ENCODE peak calls at places on chromosomes 13 and 19, in six cellular contexts. P is Peyer's patch; E is tibial nerve; A is GM23338; K is left lung; H is CD4-positive, CD25-positive, alpha-beta regulatory T cell. C is an unnamed sample. For H3K4me1, the result is how much of the 10 kb centered on the place peaks cover.

GRCh38 chr13:19153782-19154450 is 27.7 kb downstream of the TUBA3C start:
- DNase-seq in K (no peak), E (no peak), A (no peak), P (no peak), H (peak), C (no peak)

GRCh38 chr19:1685046-1685445 is 32.6 kb upstream of the TCF3 start:
- DNase-seq in A (no peak), E (no peak), H (no peak), P (no peak), K (no peak), C (no peak)

GRCh38 chr13:24613128-24613527 is 67.1 kb upstream of the ATP12A start:
- DNase-seq in E (no peak), K (no peak), H (no peak), P (no peak), A (no peak), C (no peak)

GRCh38 chr19:46076951-46077814 is 36.4 kb upstream of the IGFL4 start:
- DNase-seq in E (no peak), H (peak), A (peak), K (no peak), P (no peak), C (no peak)

GRCh38 chr19:18284710-18285430 is 3.4 kb upstream of the JUND start:
- DNase-seq in A (no peak), K (no peak), H (peak), P (no peak), E (no peak), C (no peak)

GRCh38 chr19:38990949-38991697 is 15.6 kb upstream of the FBXO17 start:
- DNase-seq in H (no peak), A (no peak), P (no peak), K (no peak), E (no peak), C (no peak)

GRCh38 chr13:35787937-35788336 is 311.4 kb upstream of the MAB21L1 start:
- DNase-seq in K (no peak), H (no peak), E (no peak), A (peak), P (no peak), C (no peak)

GRCh38 chr13:77460195-77460594 is 75.3 kb upstream of the SCEL start:
- DNase-seq in A (no peak), P (no peak), K (peak), H (no peak), E (peak), C (no peak)

GRCh38 chr13:27037171-27037570 is 134.4 kb downstream of the USP12 start:
- DNase-seq in A (no peak), P (no peak), E (no peak), H (no peak), K (no peak), C (no peak)

GRCh38 chr19:30521937-30522336 is 149.8 kb downstream of the ZNF536 start:
- DNase-seq in P (no peak), H (no peak), A (no peak), K (no peak), E (no peak), C (no peak)

GRCh38 chr13:105599477-105600037 is 935.9 kb downstream of the EFNB2 start:
- DNase-seq in P (no peak), H (no peak), K (no peak), A (no peak), E (no peak), C (no peak)

GRCh38 chr13:43293008-43293407 is 269.6 kb downstream of the DNAJC15 start:
- DNase-seq in E (no peak), A (no peak), K (no peak), P (no peak), H (no peak), C (no peak)

GRCh38 chr13:97234742-97235141 is 12.6 kb downstream of the MBNL2 start:
- DNase-seq in A (no peak), K (no peak), E (no peak), H (no peak), P (no peak), C (no peak)

GRCh38 chr13:97233499-97233898 is 11.4 kb downstream of the MBNL2 start:
- DNase-seq in K (no peak), E (no peak), A (no peak), H (no peak), P (no peak), C (no peak)

GRCh38 chr13:97234236-97234635 is 12.1 kb downstream of the MBNL2 start:
- DNase-seq in P (no peak), H (no peak), K (no peak), E (no peak), A (no peak), C (no peak)

GRCh38 chr13:97237388-97237787 is 15.3 kb downstream of the MBNL2 start:
- DNase-seq in H (no peak), E (no peak), P (no peak), A (no peak), K (no peak), C (no peak)

DNA sequence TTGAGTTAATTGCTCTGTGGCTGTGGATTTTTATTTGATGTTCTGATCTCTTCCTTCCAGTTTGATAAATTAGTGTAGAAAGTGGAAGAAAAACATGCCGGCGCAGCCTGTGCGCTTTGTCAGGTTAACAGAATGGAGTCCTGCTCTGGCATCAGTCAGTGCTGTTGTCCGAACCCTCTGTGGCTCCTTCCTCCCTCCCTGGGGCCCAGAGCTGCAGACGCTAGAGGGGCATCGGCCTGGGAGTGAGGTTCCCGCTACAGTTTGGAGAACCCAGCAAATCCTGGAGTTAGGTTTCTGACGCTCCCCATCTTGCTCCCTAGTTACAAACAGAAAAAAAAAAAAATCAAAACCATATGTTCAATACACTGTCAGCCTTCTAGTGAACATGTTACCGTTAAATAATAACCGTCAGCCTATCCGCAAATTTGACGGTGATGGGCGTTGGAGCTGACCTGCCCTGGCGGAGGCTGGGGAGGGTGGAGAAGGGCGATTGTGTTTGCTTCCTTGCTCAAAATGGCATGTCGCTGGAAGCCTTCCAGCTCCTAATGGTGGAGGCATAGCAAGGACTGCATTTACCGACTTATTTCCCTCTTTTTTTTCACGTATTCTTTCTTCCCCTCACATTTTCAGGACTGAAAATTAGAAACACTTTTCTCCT is 13.5 kb downstream of the MBNL2 start:
- DNase-seq in A (no peak), E (no peak), H (no peak), P (no peak), K (no peak), C (no peak)
- H3K4me1 ChIP-seq in A (under half), E (half or more), H (under half), P (under half), K (half or more), C (under half)

GRCh38 chr19:19490247-19490968 is 24.9 kb downstream of the TSSK6 start:
- DNase-seq in E (peak), A (peak), K (peak), H (peak), P (peak), C (peak)

GRCh38 chr19:19488041-19488874 is 27.1 kb downstream of the TSSK6 start:
- DNase-seq in K (no peak), E (no peak), H (no peak), A (peak), P (no peak), C (no peak)

GRCh38 chr19:19487077-19488040 is 28.0 kb downstream of the TSSK6 start:
- DNase-seq in P (no peak), H (no peak), K (no peak), A (no peak), E (no peak), C (no peak)

GRCh38 chr19:19489804-19490204 is 25.5 kb downstream of the TSSK6 start:
- DNase-seq in E (no peak), K (no peak), H (peak), A (peak), P (no peak), C (no peak)

GRCh38 chr19:19488875-19489690 is 26.3 kb downstream of the TSSK6 start:
- DNase-seq in K (peak), H (peak), E (peak), P (peak), A (peak), C (peak)
- H3K4me1 ChIP-seq in K (half or more), H (under half), E (under half), P (half or more), A (under half), C (under half)

DNA sequence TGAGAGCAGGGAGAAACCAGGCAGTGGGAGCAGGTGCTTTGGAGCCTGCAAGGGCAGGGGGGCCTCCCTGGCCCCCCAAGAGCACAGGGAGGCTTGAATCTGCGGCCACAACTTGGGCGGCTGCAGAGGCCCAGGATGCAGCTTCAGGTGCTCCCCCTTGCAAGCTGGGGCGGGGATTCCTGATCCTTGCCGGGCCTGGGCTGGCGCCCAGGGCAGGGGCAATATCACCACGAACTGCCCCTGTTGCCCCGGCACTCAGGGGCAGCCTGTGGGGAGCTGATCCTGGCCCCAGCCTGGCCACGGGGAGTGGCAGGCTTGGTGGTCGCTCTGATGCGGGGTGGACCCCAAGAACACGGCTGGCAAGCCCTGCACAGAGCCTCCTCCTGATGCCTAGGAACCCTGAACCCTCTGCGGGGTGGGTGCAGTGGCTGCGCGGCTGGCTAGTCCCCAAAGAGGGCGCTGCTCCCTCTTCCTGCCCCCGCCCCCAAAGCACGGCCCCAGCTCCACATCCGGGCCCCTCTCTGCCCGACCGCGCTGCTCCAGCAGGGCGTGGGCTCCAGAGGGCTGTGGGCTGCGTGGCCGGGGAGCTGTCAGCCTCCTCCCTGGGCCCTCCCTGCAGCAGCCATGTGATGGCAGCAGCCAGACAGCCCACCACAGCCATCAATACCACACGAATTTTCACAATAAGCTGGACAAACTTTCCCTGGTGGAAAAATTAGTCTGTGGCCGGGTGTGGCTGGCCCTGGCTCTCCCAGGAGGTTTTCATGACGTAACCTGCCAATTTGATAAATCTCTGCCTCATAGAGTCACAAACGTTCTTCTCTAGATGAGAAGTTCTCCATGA is 21.0 kb downstream of the TNFSF9 start:
- DNase-seq in E (no peak), K (no peak), H (peak), P (peak), A (peak), C (peak)
- H3K4me1 ChIP-seq in E (under half), K (under half), H (under half), P (under half), A (under half), C (under half)

GRCh38 chr13:113219311-113219940 is 10.0 kb downstream of the CUL4A start:
- DNase-seq in E (no peak), P (no peak), H (no peak), K (no peak), A (no peak), C (no peak)

GRCh38 chr13:113220141-113220598 is 10.8 kb downstream of the CUL4A start:
- DNase-seq in A (peak), P (no peak), H (no peak), E (no peak), K (peak), C (no peak)

GRCh38 chr13:113224486-113224885 is 15.1 kb downstream of the CUL4A start:
- DNase-seq in H (no peak), P (no peak), E (no peak), K (no peak), A (no peak), C (no peak)

GRCh38 chr13:113216165-113217056 is 7.0 kb downstream of the CUL4A start:
- DNase-seq in A (peak), E (no peak), P (no peak), H (peak), K (peak), C (no peak)

DNA sequence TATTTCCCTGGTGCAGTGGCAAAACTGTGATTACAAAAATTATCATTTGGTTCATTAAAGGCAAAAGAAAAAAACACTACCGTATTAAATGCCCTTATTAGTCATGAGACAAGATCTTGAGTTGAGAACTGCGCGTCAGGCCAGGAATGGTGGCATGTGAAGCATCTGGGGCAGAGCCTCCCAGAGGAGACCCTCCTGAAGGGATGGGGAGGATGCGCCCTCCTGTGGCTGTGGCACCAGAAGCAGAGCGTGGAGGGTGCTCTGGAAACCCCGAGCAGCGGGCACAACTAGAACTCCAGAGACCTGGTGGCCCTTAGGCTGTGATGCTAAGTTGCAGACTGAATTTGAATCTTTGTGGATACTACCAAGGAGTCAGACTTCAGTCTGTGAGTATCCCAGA is 11.5 kb downstream of the CUL4A start:
- DNase-seq in A (peak), H (no peak), P (no peak), K (no peak), E (no peak), C (no peak)
- H3K4me1 ChIP-seq in A (under half), H (under half), P (under half), K (under half), E (under half), C (under half)

GRCh38 chr13:73945871-73946270 is 188.3 kb downstream of the KLF12 start:
- DNase-seq in K (no peak), A (peak), E (no peak), P (no peak), H (no peak), C (no peak)
- H3K4me1 ChIP-seq in K (under half), A (under half), E (under half), P (under half), H (under half), C (under half)

GRCh38 chr19:31629936-31630335 is 280.7 kb upstream of the TSHZ3 start:
- DNase-seq in E (no peak), K (no peak), P (no peak), H (no peak), A (no peak), C (no peak)
- H3K4me1 ChIP-seq in E (under half), K (under half), P (under half), H (under half), A (under half), C (under half)

GRCh38 chr13:102599451-102600012 is 2.7 kb downstream of the TPP2 start:
- DNase-seq in K (no peak), A (no peak), H (peak), P (no peak), E (no peak), C (no peak)

GRCh38 chr13:102598061-102598460 is 1.3 kb downstream of the TPP2 start:
- DNase-seq in K (no peak), A (no peak), H (no peak), P (no peak), E (no peak), C (no peak)

GRCh38 chr13:102591988-102592781 is 4.6 kb upstream of the TPP2 start:
- DNase-seq in H (peak), P (peak), E (peak), K (peak), A (peak), C (peak)

GRCh38 chr13:102597029-102598015 is 536 bp downstream of the TPP2 start:
- DNase-seq in A (peak), E (no peak), H (peak), P (peak), K (peak), C (peak)

GRCh38 chr13:102596147-102597028 is at the start of gene TPP2:
- DNase-seq in A (peak), H (peak), E (peak), K (peak), P (peak), C (peak)
- H3K4me1 ChIP-seq in A (half or more), H (half or more), E (under half), K (half or more), P (under half), C (under half)

GRCh38 chr19:13091400-13092161 is 11.1 kb downstream of the LYL1 start:
- DNase-seq in P (no peak), H (no peak), A (peak), K (no peak), E (no peak), C (no peak)
- H3K4me1 ChIP-seq in P (under half), H (under half), A (under half), K (under half), E (half or more), C (under half)